ENCODE peak calls at places on chromosome 19, in eight cellular contexts. X is suprapubic skin, M is esophagus muscularis mucosa, D is stomach, L is sigmoid colon, V is GM23338, B is HCT116, I is endothelial cell of umbilical vein. F is an unnamed sample.

GRCh38 chr19:24101459-24102122 is 14.6 kb downstream of the ZNF254 start:
- DNase-seq in X (no peak), M (no peak), D (no peak), L (no peak), V (no peak), B (no peak), I (no peak), F (no peak)

GRCh38 chr19:17026041-17026658 is 460 bp downstream of the CPAMD8 start:
- DNase-seq in X (no peak), M (no peak), D (no peak), L (no peak), V (peak), B (no peak), I (no peak), F (peak)

GRCh38 chr19:45404557-45405434 is at the start of gene PPP1R13L:
- DNase-seq in X (peak), M (no peak), D (peak), L (peak), V (peak), B (peak), I (peak), F (peak)

GRCh38 chr19:6811906-6812305 is 39.4 kb downstream of the VAV1 start:
- DNase-seq in X (no peak), M (no peak), D (no peak), L (no peak), V (peak), B (peak), I (peak), F (no peak)

GRCh38 chr19:58218899-58219298 is 9.8 kb upstream of the ZNF544 start:
- DNase-seq in X (no peak), M (no peak), D (no peak), L (no peak), V (peak), B (peak), I (peak), F (no peak)

GRCh38 chr19:35029737-35030256 is 473 bp upstream of the SCN1B start:
- DNase-seq in X (no peak), M (no peak), D (no peak), L (no peak), V (peak), B (no peak), I (peak), F (no peak)

GRCh38 chr19:8151499-8152035 is 2.2 kb upstream of the FBN3 start:
- DNase-seq in X (no peak), M (no peak), D (no peak), L (no peak), V (no peak), B (no peak), I (no peak), F (no peak)

GRCh38 chr19:7917292-7918061 is 2.7 kb upstream of the SNAPC2 start:
- DNase-seq in X (no peak), M (no peak), D (peak), L (no peak), V (peak), B (no peak), I (peak), F (no peak)

GRCh38 chr19:31015778-31016177 is 333.5 kb downstream of the TSHZ3 start:
- DNase-seq in X (no peak), M (no peak), D (no peak), L (no peak), V (no peak), B (no peak), I (no peak), F (no peak)

GRCh38 chr19:9431475-9431874 is 3.9 kb downstream of the ZNF266 start:
- DNase-seq in X (no peak), M (no peak), D (no peak), L (no peak), V (peak), B (no peak), I (no peak), F (no peak)

GRCh38 chr19:38662508-38663155 is 15.2 kb downstream of the ACTN4 start:
- DNase-seq in X (no peak), M (no peak), D (no peak), L (no peak), V (no peak), B (no peak), I (no peak), F (peak)

GRCh38 chr19:38660724-38661123 is 13.3 kb downstream of the ACTN4 start:
- DNase-seq in X (no peak), M (no peak), D (no peak), L (no peak), V (no peak), B (no peak), I (no peak), F (no peak)

GRCh38 chr19:38661166-38661565 is 13.7 kb downstream of the ACTN4 start:
- DNase-seq in X (no peak), M (no peak), D (no peak), L (no peak), V (no peak), B (no peak), I (no peak), F (no peak)

GRCh38 chr19:38663156-38663651 is 15.8 kb downstream of the ACTN4 start:
- DNase-seq in X (no peak), M (no peak), D (no peak), L (no peak), V (no peak), B (no peak), I (no peak), F (no peak)

DNA sequence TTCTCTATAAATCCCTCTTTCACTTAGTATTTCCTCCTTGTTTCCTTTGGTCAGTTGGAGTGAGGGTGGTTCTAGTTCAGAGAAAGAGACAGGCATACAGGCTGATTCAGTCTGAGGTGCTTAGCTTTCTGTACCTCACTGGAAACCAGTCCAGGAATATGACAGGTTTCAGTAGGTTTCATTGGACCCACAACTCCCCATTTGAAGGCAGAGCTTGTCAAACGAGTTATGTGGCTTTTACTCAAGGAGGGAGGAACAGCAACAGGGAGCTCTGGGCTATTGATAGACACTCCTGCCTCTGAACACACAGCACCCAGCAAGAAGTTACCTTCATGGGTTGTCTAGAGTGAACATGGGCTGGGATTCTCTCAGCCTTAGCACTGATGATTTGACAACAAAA is 14.5 kb downstream of the ACTN4 start:
- DNase-seq in X (no peak), M (no peak), D (peak), L (no peak), V (no peak), B (no peak), I (peak), F (no peak)
- TF ChIP-seq POLR2AphosphoS5 in X (peak), M (no peak), D (no peak), L (no peak), V (no peak), B (no peak), I (no peak), F (no peak)

GRCh38 chr19:55484571-55485438 is at the start of gene NAT14:
- DNase-seq in X (no peak), M (no peak), D (peak), L (peak), V (peak), B (no peak), I (peak), F (peak)
- H3K27ac ChIP-seq in X (peak), M (peak), D (peak), L (peak), V (peak), B (peak), I (peak), F (peak)

DNA sequence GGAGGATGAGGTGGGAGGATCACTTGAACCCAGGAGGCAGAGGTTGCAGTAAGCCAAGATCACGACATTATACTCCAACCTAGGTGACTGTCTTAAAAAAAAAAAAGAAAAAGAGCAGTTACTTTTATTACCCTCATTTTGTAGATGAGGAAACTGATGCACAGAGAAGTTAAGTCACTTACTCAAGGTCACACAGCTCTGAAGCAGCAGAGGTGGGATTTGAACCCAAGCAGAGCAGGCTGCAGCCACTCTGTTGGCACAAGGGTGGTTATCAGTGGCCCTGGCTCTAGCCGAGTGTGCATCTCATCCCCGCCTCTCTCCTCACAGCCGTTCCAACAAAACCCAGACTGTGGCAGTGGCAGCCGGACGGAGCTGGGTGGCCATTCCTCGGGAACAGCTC is 7.6 kb downstream of the IL27RA start:
- DNase-seq in X (no peak), M (no peak), D (no peak), L (no peak), V (no peak), B (no peak), I (no peak), F (no peak)
- TF ChIP-seq POLR2AphosphoS5 in X (no peak), M (no peak), D (no peak), L (no peak), V (no peak), B (no peak), I (no peak), F (no peak)

DNA sequence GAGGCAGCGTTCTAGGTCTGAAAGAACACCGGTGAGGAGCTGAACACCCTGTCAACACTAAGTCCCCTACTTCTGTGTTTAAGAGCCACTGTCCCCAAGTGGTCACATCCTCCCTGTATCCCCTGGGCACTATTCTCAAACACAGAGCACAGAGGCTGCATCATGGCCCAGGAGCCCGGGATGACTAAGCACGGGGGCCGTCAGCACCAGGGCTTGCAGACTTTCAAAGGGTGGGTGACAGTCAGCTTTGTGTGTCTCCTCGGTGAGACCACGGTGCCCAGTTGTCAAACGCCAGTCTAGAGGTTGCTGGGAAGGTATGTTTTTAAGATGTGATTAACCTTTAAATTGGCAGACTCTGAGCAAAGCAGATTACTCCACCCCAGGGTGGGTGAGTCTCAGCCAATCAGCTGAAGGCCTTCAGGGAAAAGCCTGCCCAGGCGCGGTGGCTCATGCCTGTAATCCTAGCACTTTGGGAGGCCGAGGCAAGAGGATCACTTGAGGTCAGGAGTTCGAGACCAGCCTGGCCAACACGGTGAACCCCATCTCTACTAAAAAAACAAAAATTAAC is 8.0 kb downstream of the MAP2K2 start:
- DNase-seq in X (no peak), M (no peak), D (no peak), L (no peak), V (no peak), B (no peak), I (no peak), F (no peak)
- H3K27ac ChIP-seq in X (no peak), M (no peak), D (no peak), L (no peak), V (no peak), B (no peak), I (no peak), F (peak)

GRCh38 chr19:2274937-2275535 is 6.9 kb downstream of the PEAK3 start:
- DNase-seq in X (no peak), M (no peak), D (peak), L (peak), V (peak), B (no peak), I (peak), F (peak)

GRCh38 chr19:2276429-2276989 is 5.5 kb downstream of the PEAK3 start:
- DNase-seq in X (no peak), M (no peak), D (no peak), L (no peak), V (no peak), B (no peak), I (no peak), F (no peak)

GRCh38 chr19:2278504-2279158 is 3.3 kb downstream of the PEAK3 start:
- DNase-seq in X (no peak), M (no peak), D (no peak), L (no peak), V (no peak), B (no peak), I (no peak), F (peak)

GRCh38 chr19:2275588-2276428 is 6.2 kb downstream of the PEAK3 start:
- DNase-seq in X (no peak), M (no peak), D (peak), L (no peak), V (peak), B (no peak), I (no peak), F (no peak)

DNA sequence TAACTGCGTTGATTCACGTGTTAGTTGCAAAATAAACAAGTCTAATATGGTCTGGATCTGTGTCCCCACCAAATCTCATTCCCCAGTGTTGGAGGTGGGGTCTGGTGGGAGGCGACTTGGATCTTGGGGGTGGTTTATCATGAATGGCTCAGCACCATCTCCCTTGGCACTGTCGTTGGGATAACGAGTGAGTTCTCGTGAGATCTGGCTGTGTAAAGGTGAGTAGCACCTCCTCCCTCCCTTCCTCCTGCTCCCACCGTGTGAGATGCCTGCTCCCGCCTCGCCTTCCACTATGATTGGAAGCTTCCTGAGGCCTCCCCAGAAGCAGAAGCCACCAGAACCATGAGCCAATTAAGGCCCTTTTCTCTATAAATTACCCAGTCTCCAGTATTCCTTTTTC is 4.8 kb downstream of the PEAK3 start:
- DNase-seq in X (no peak), M (no peak), D (no peak), L (no peak), V (no peak), B (no peak), I (no peak), F (no peak)
- TF ChIP-seq POLR2AphosphoS5 in X (no peak), M (no peak), D (no peak), L (no peak), V (no peak), B (no peak), I (no peak), F (no peak)

DNA sequence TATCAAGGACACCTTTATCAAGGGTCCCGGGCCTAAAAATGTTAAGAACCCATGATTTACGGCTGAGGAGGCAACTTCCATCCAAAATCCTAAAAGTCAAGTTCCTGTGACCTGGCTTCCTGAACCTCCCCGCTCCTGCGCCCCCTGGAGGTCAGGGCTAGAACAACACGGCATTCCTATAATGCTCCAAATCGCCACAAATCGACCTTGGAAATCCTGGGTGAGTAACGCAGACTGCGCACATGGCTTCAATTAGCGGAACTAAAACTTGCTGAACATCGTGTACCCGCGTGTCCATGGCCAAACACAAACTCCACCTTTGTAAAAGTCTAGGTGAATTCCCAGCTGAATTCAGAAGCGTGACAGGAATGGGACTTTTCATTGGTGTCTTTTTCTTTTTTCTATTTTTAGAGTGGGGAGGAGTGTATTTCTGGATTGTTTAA is 4.3 kb upstream of the C5AR1 start:
- DNase-seq in X (peak), M (peak), D (peak), L (peak), V (peak), B (peak), I (peak), F (no peak)
- H3K27ac ChIP-seq in X (no peak), M (no peak), D (no peak), L (no peak), V (no peak), B (no peak), I (no peak), F (no peak)

GRCh38 chr19:20999731-21000352 is 20.6 kb upstream of the ZNF430 start:
- DNase-seq in X (peak), M (peak), D (peak), L (peak), V (peak), B (no peak), I (peak), F (peak)
- TF ChIP-seq POLR2AphosphoS5 in X (no peak), M (peak), D (no peak), L (peak), V (peak), B (no peak), I (no peak), F (peak)